ENCODE peak calls at places on chromosome 22, in eight cellular contexts. Z is foreskin keratinocyte, H is BE2C, U is PC-3, F is dorsolateral prefrontal cortex, E is epithelial cell of esophagus, L is heart left ventricle, V is neural crest cell. R is an unnamed sample.

GRCh38 chr22:24357547-24357946 is 69.9 kb upstream of the ADORA2A start:
- DNase-seq in Z (no peak), H (no peak), U (no peak), F (no peak), E (peak; percentile 6), L (no peak), V (no peak), R (no peak)

GRCh38 chr22:48239461-48240164 is 1477.2 kb downstream of the TBC1D22A start:
- DNase-seq in Z (no peak), H (no peak), U (no peak), F (no peak), E (no peak), L (no peak), V (no peak), R (no peak)

GRCh38 chr22:36828815-36829214 is 12.0 kb upstream of the PVALB start:
- DNase-seq in Z (no peak), H (no peak), U (no peak), F (no peak), E (peak; percentile 16), L (no peak), V (no peak), R (no peak)

GRCh38 chr22:27115816-27116256 is 458.4 kb downstream of the MIAT start:
- DNase-seq in Z (peak; percentile 77), H (no peak), U (peak; percentile 41), F (no peak), E (peak; percentile 63), L (no peak), V (no peak), R (peak; percentile 27)

GRCh38 chr22:31947296-31947695 is 3.0 kb downstream of the YWHAH start:
- DNase-seq in Z (peak; percentile 49), H (no peak), U (no peak), F (no peak), E (peak; percentile 70), L (no peak), V (no peak), R (peak; percentile 70)

GRCh38 chr22:47221840-47222615 is 459.6 kb downstream of the TBC1D22A start:
- DNase-seq in Z (no peak), H (no peak), U (no peak), F (no peak), E (no peak), L (no peak), V (no peak), R (no peak)

GRCh38 chr22:17570851-17571631 is 7.7 kb downstream of the SLC25A18 start:
- DNase-seq in Z (peak; percentile 70), H (no peak), U (no peak), F (peak; percentile 48), E (peak; percentile 68), L (peak; percentile 83), V (no peak), R (peak; percentile 98)

GRCh38 chr22:39486951-39487825 is 14.9 kb upstream of the MIEF1 start:
- DNase-seq in Z (no peak), H (no peak), U (no peak), F (peak; percentile 66), E (no peak), L (peak; percentile 55), V (no peak), R (no peak)

GRCh38 chr22:41873391-41873790 is 40.5 kb downstream of the SREBF2 start:
- DNase-seq in Z (no peak), H (no peak), U (no peak), F (no peak), E (no peak), L (no peak), V (no peak), R (no peak)

GRCh38 chr22:25775501-25775900 is 33.5 kb downstream of the MYO18B start:
- DNase-seq in Z (no peak), H (peak; percentile 68), U (no peak), F (peak; percentile 25), E (peak; percentile 15), L (no peak), V (peak; percentile 45), R (no peak)

GRCh38 chr22:27115410-27115809 is 458.0 kb downstream of the MIAT start:
- DNase-seq in Z (no peak), H (no peak), U (no peak), F (no peak), E (no peak), L (no peak), V (no peak), R (no peak)

GRCh38 chr22:42967933-42968332 is 47.0 kb downstream of the PACSIN2 start:
- DNase-seq in Z (no peak), H (no peak), U (no peak), F (no peak), E (no peak), L (peak; percentile 79), V (no peak), R (no peak)
- TF ChIP-seq CTCF in Z (no peak), H (no peak), U (no peak), F (no peak), E (no peak), L (peak; percentile 47), V (no peak), R (no peak)

GRCh38 chr22:45640941-45641621 is 30.6 kb upstream of the ATXN10 start:
- DNase-seq in Z (no peak), H (no peak), U (no peak), F (no peak), E (no peak), L (no peak), V (no peak), R (no peak)
- TF ChIP-seq CTCF in Z (no peak), H (no peak), U (no peak), F (no peak), E (no peak), L (no peak), V (no peak), R (no peak)

GRCh38 chr22:19943665-19944026 is 2.0 kb upstream of the TXNRD2 start:
- DNase-seq in Z (no peak), H (no peak), U (no peak), F (no peak), E (no peak), L (peak; percentile 27), V (no peak), R (no peak)
- TF ChIP-seq CTCF in Z (no peak), H (peak; percentile 22), U (no peak), F (no peak), E (no peak), L (no peak), V (no peak), R (no peak)

DNA sequence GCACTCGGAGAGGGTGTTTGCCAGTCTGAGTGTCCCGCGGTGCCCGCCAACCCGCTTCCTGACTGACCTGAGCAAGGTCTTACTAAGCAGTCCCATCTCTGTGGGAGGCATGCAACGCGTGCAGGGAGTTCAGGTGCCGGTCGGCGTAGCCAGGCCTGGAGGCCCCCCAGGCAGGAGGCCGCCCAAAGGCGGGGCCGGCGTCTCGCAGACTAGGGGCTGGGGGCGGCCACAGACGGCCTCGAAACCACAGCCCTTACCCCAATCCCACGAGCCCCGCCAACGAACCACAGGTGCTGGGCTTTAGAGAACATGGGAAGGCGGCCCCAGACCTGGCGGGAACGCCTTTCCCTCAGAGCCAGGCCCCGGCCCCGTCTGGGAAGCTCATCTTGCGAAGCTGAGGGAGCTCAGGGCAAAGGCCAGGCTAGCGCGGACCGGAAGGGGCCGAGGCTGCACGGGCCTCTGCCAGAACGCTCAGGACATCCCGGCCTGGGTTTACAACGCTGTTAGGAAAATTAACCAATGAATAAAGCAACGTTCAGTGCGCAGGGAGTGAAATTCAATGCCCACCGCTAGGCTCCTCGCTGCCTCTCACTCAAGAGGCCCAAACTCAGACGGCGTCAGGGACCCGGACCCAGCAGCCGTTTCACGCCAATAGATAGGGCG is 2.1 kb upstream of the MTFP1 start:
- DNase-seq in Z (no peak), H (peak; percentile 30), U (no peak), F (peak; percentile 28), E (peak; percentile 68), L (peak; percentile 86), V (no peak), R (no peak)
- TF ChIP-seq CTCF in Z (no peak), H (no peak), U (no peak), F (peak; percentile 8), E (no peak), L (no peak), V (peak; percentile 40), R (no peak)

DNA sequence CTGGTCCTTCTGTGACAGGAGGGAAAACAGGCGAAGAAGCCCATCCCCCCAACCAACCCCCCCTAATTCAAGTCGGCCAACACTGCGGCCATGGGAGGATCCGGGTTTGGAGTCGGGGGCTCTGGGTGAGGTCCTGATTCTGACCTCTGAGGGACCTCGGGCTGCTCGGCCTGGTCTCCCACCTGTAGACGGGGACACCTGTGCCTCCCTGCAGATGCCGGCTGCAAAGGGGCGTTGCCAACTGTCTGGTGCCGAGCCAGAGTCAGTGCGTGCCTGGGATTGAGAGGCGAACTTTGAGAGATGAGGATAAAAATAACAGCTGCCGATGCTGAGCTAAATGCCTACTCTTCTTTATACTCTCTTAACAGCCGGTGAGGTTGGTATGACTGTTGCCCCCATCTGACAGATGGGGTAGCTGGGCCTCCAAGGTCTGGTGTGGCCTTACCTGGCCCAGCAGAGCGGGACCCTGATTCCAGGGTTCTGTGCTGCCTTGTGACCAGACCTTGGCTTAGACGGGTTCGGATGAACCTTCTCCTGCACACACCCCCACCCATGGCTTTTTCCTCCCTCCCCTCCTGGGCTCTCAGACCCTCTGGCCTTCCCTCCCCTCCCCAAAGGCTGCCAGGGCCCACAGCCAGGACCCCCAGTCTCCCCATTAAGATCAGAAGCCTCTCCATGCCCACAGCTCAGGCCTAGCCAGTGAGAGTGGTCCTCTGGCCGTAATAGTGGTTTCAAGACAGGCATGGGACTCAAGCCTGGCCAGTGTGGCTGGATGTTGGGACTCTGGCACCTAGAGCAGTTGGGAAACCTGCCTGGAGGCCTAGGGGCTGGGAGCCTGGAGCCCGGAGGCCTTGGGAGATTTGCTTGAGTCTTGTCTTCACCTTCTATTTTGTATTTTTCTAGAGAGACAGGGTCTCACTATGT is 41.7 kb downstream of the KCNJ4 start:
- DNase-seq in Z (no peak), H (no peak), U (no peak), F (no peak), E (no peak), L (peak; percentile 64), V (no peak), R (no peak)
- TF ChIP-seq CTCF in Z (no peak), H (no peak), U (peak; percentile 27), F (no peak), E (no peak), L (no peak), V (no peak), R (no peak)

DNA sequence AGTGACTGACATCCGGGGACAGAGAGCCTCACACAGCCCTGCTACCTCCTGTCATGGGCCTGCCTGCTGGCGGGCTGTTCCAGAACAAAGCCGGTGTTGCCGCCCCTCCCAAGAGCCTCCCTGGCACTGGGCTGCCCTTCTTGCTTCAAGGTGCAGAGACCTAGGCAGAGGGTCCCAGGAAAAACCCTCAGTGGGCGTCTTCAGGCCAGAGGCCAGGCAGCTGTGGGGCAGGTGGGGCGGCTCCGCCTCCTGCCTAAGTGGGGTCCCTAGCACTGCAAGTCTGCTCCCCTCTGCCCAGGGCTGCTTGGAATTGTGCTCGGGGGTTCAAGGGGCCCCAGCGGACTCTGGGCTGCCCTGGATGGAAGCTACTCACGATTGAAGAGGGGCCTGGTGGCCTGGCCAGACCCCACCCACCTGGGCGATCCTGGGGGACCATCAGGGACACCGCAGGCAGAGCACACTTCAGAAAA is 20.4 kb upstream of the GNB1L start:
- DNase-seq in Z (no peak), H (no peak), U (no peak), F (no peak), E (no peak), L (no peak), V (no peak), R (no peak)
- TF ChIP-seq CTCF in Z (no peak), H (no peak), U (no peak), F (no peak), E (no peak), L (no peak), V (no peak), R (no peak)

R was measured in MCF 10A.